ENCODE peak calls at places on chromosomes 13 and 19, in six cellular contexts. O is mucosa of descending colon, S is HFF-Myc, Y is DND-41, K is breast epithelium, A is neural progenitor cell. E is an unnamed sample.

GRCh38 chr19:55637534-55637933 is 3.3 kb upstream of the ZNF580 start:
- DNase-seq in O (peak; percentile 46), S (no peak), Y (no peak), K (no peak), A (no peak), E (no peak)

GRCh38 chr19:41377977-41378707 is 1.8 kb downstream of the TMEM91 start:
- DNase-seq in O (no peak), S (no peak), Y (no peak), K (no peak), A (peak; percentile 65), E (no peak)

GRCh38 chr13:97911311-97912138 is 42.0 kb upstream of the IPO5 start:
- DNase-seq in O (no peak), S (no peak), Y (peak; percentile 5), K (no peak), A (peak; percentile 39), E (no peak)

GRCh38 chr13:50713849-50714248 is 129.6 kb downstream of the DLEU7 start:
- DNase-seq in O (no peak), S (peak; percentile 37), Y (peak; percentile 82), K (no peak), A (no peak), E (no peak)

GRCh38 chr13:63163903-63164302 is 1748.3 kb upstream of the PCDH20 start:
- DNase-seq in O (no peak), S (no peak), Y (no peak), K (no peak), A (peak; percentile 15), E (no peak)

GRCh38 chr13:41995946-41996345 is 35.0 kb upstream of the VWA8 start:
- DNase-seq in O (no peak), S (no peak), Y (peak; percentile 22), K (no peak), A (no peak), E (no peak)

GRCh38 chr13:51539887-51540286 is 44.4 kb upstream of the WDFY2 start:
- DNase-seq in O (no peak), S (no peak), Y (no peak), K (no peak), A (no peak), E (no peak)

GRCh38 chr19:16943942-16944625 is 55.3 kb downstream of the F2RL3 start:
- DNase-seq in O (no peak), S (no peak), Y (no peak), K (no peak), A (no peak), E (no peak)

GRCh38 chr13:80084086-80084676 is 256.7 kb downstream of the SPRY2 start:
- DNase-seq in O (no peak), S (peak; percentile 50), Y (no peak), K (no peak), A (no peak), E (no peak)

GRCh38 chr13:55553736-55554135 is 1587.0 kb upstream of the PRR20A start:
- DNase-seq in O (no peak), S (no peak), Y (no peak), K (no peak), A (no peak), E (no peak)

GRCh38 chr19:43774103-43774939 is 6.5 kb downstream of the KCNN4 start:
- DNase-seq in O (peak; percentile 84), S (no peak), Y (no peak), K (no peak), A (peak; percentile 85), E (peak; percentile 59)

GRCh38 chr19:42693760-42694350 is 46.4 kb downstream of the PSG3 start:
- DNase-seq in O (no peak), S (peak; percentile 11), Y (peak; percentile 12), K (no peak), A (no peak), E (no peak)

GRCh38 chr19:45058622-45059159 is 17.6 kb downstream of the ZNF296 start:
- DNase-seq in O (no peak), S (no peak), Y (no peak), K (no peak), A (no peak), E (no peak)

GRCh38 chr13:98480915-98481510 is 95.9 kb downstream of the STK24 start:
- DNase-seq in O (no peak), S (no peak), Y (no peak), K (no peak), A (no peak), E (no peak)

GRCh38 chr13:111251646-111252448 is 68.6 kb upstream of the TEX29 start:
- DNase-seq in O (no peak), S (no peak), Y (no peak), K (no peak), A (no peak), E (no peak)

GRCh38 chr13:91894311-91894710 is 495.9 kb downstream of the GPC5 start:
- DNase-seq in O (no peak), S (no peak), Y (no peak), K (no peak), A (no peak), E (no peak)

GRCh38 chr19:995051-995827 is 5.0 kb upstream of the GRIN3B start:
- DNase-seq in O (no peak), S (no peak), Y (no peak), K (no peak), A (no peak), E (no peak)

GRCh38 chr19:1837625-1838105 is 10.6 kb downstream of the REXO1 start:
- DNase-seq in O (no peak), S (no peak), Y (peak; percentile 57), K (no peak), A (peak; percentile 73), E (no peak)

GRCh38 chr19:35077411-35078223 is 36.1 kb downstream of the HPN start:
- DNase-seq in O (no peak), S (no peak), Y (no peak), K (no peak), A (no peak), E (no peak)

GRCh38 chr19:11136400-11137101 is 19.0 kb downstream of the SPC24 start:
- DNase-seq in O (no peak), S (no peak), Y (no peak), K (no peak), A (no peak), E (no peak)

GRCh38 chr19:10544242-10544752 is 593 bp downstream of the ATG4D start:
- DNase-seq in O (peak; percentile 82), S (no peak), Y (no peak), K (no peak), A (peak; percentile 35), E (no peak)

GRCh38 chr13:23695711-23696512 is 125.7 kb downstream of the TNFRSF19 start:
- DNase-seq in O (peak; percentile 72), S (no peak), Y (no peak), K (no peak), A (no peak), E (no peak)
- H3K4me3 ChIP-seq in O (no peak overlapping the region), S (no peak overlapping the region), Y (no peak overlapping the region), K (peak overlapping the region; percentile 52), A (no peak overlapping the region), E (no peak overlapping the region)

GRCh38 chr19:7680606-7681335 is at the start of gene TRAPPC5:
- DNase-seq in O (peak; percentile 90), S (peak; percentile 30), Y (peak; percentile 89), K (peak; percentile 63), A (peak; percentile 96), E (peak; percentile 79)

GRCh38 chr19:7679017-7679720 is 1.5 kb upstream of the TRAPPC5 start:
- DNase-seq in O (no peak), S (no peak), Y (peak; percentile 70), K (no peak), A (no peak), E (no peak)

GRCh38 chr19:7682175-7682855 is 1.7 kb downstream of the TRAPPC5 start:
- DNase-seq in O (no peak), S (no peak), Y (no peak), K (no peak), A (no peak), E (peak; percentile 64)

GRCh38 chr19:7679771-7680605 is 645 bp upstream of the TRAPPC5 start:
- DNase-seq in O (no peak), S (no peak), Y (no peak), K (no peak), A (no peak), E (no peak)

DNA sequence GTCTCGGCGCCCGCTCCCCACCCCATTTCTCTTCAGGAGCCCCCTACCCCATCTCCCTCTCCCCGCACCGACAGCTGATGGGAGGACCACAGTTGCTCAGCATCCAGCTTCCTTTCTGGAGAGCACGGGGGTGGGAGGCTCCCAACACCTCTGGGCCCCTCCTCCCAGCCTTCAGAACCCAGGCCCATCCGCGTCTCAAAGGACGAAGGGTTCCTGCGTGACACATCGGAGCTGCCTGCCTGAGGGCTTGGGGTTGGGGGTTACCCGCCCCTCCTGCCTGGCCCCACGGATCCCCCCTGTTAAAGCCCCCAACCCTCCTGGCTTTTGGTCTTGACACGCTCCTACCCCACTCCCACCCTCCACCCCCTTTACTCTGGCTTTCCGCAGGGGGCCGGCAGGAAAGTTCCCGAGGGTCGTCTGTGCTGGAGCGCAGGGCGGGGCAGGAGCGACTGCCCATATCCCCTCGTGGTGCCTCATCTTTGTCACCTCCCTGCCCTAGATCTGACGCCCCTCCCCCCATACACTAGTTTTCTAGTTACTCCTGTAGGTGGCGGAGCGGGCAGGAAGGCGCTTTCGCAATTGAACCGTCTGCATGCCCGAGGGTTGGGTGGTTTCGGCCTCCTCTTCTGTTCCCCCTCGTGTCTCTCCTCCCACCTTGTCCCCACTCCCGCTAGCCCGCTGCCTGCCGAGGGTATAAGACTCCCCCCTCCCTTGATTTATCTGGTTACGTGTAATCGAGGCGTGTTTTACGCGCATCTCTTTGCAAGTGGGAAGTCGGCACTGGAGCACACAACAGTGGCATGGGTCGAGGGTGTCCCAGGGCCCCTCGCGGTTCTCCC is 922 bp downstream of the TRAPPC5 start:
- DNase-seq in O (peak; percentile 88), S (peak; percentile 54), Y (peak; percentile 83), K (peak; percentile 71), A (peak; percentile 92), E (peak; percentile 46)
- TF ChIP-seq CTCF in O (no peak), S (peak; percentile 59), Y (peak; percentile 65), K (peak; percentile 68), A (peak; percentile 56), E (peak; percentile 39)

DNA sequence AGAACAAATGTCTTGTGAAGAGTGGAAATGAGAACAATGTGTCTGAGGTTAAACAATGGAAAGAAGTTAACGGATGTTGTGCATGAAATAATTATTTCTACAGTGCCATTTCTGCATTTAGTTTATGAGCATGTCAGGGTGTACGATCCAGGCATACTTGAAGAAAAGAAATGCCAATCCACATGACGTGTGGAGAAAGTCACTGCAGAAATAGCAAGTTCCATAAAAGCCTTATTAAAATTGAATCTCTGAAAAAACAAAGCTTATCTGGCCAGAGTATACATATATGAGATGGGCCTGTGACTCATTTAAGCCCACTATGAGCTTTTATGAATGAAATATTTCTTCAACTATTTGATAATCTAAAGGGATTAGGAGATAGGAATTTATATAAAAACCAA is 426.1 kb downstream of the EFNB2 start:
- DNase-seq in O (no peak), S (no peak), Y (no peak), K (no peak), A (no peak), E (no peak)
- H3K4me3 ChIP-seq in O (no peak overlapping the region), S (no peak overlapping the region), Y (no peak overlapping the region), K (no peak overlapping the region), A (no peak overlapping the region), E (no peak overlapping the region)

GRCh38 chr13:103063376-103063775 is 2.8 kb downstream of the SLC10A2 start:
- DNase-seq in O (no peak), S (no peak), Y (no peak), K (no peak), A (no peak), E (no peak)

GRCh38 chr13:103062079-103062478 is 4.1 kb downstream of the SLC10A2 start:
- DNase-seq in O (no peak), S (no peak), Y (no peak), K (no peak), A (no peak), E (no peak)

GRCh38 chr13:103066079-103066880 is at the start of gene SLC10A2:
- DNase-seq in O (no peak), S (no peak), Y (no peak), K (no peak), A (peak; percentile 25), E (no peak)

GRCh38 chr13:103066991-103067390 is 774 bp upstream of the SLC10A2 start:
- DNase-seq in O (no peak), S (no peak), Y (no peak), K (no peak), A (peak; percentile 14), E (no peak)

GRCh38 chr13:103067751-103068563 is 1.7 kb upstream of the SLC10A2 start:
- DNase-seq in O (peak; percentile 60), S (no peak), Y (no peak), K (no peak), A (no peak), E (no peak)
- TF ChIP-seq CTCF in O (no peak), S (no peak), Y (no peak), K (no peak), A (no peak), E (no peak)